ENCODE peak calls at places on chromosome 14, in four cellular contexts. B is SK-N-SH; C is NCI-H510A; T is CD4-positive, alpha-beta T cell. H is an unnamed sample.

GRCh38 chr14:104800600-104801283 is at the start of gene ZBTB42:
- DNase-seq in B (peak), C (peak), T (peak), H (no peak)

GRCh38 chr14:93184391-93185332 is at the start of the genes LYSET and MOAP1:
- DNase-seq in B (peak), T (peak), C (peak), H (peak)

GRCh38 chr14:103748539-103748867 is 32.9 kb downstream of the ZFYVE21 start:
- DNase-seq in T (peak), B (no peak), C (peak), H (no peak)

GRCh38 chr14:65290830-65291229 is 121.7 kb upstream of the FUT8 start:
- DNase-seq in B (no peak), T (no peak), C (no peak), H (no peak)

GRCh38 chr14:29348504-29348903 is 579.1 kb downstream of the PRKD1 start:
- DNase-seq in C (no peak), B (no peak), T (no peak), H (no peak)

GRCh38 chr14:70909788-70910614 is 2.7 kb downstream of the PCNX1 start:
- DNase-seq in C (no peak), T (no peak), B (no peak), H (no peak)

GRCh38 chr14:65788876-65789859 is 376.6 kb downstream of the FUT8 start:
- DNase-seq in T (no peak), C (no peak), B (peak), H (peak)

GRCh38 chr14:33475623-33476022 is 475.3 kb downstream of the EGLN3 start:
- DNase-seq in B (peak), C (peak), T (no peak), H (peak)

GRCh38 chr14:103206023-103206481 is 82.8 kb downstream of the TNFAIP2 start:
- DNase-seq in C (no peak), T (no peak), B (no peak), H (peak)

GRCh38 chr14:55327179-55327578 is 56.0 kb downstream of the FBXO34 start:
- DNase-seq in C (no peak), B (no peak), T (no peak), H (no peak)

GRCh38 chr14:92922883-92923743 is at the start of gene CHGA:
- DNase-seq in C (peak), T (peak), B (peak), H (peak)

GRCh38 chr14:64208981-64209380 is 85.2 kb downstream of the ESR2 start:
- DNase-seq in C (no peak), B (no peak), T (no peak), H (no peak)

GRCh38 chr14:33287204-33287603 is 348.5 kb downstream of the NPAS3 start:
- DNase-seq in C (no peak), B (no peak), T (no peak), H (no peak)

GRCh38 chr14:41668346-41668745 is 61.7 kb downstream of the LRFN5 start:
- DNase-seq in T (no peak), C (no peak), B (no peak), H (no peak)

GRCh38 chr14:36495666-36496065 is 24.4 kb downstream of the NKX2-1 start:
- DNase-seq in B (no peak), T (no peak), C (no peak), H (no peak)

GRCh38 chr14:71960620-71961353 is 28.6 kb downstream of the RGS6 start:
- DNase-seq in B (no peak), C (no peak), T (no peak), H (no peak)

GRCh38 chr14:46788994-46789393 is 137.4 kb upstream of the RPL10L start:
- DNase-seq in C (no peak), B (no peak), T (no peak), H (no peak)

GRCh38 chr14:38405851-38406630 is 150.1 kb upstream of the CLEC14A start:
- DNase-seq in T (no peak), C (peak), B (no peak), H (no peak)

GRCh38 chr14:64061115-64061514 is 208.3 kb downstream of the SYNE2 start:
- DNase-seq in C (no peak), B (no peak), T (no peak), H (no peak)

GRCh38 chr14:71555654-71556559 is 376.3 kb upstream of the RGS6 start:
- DNase-seq in T (peak), B (no peak), C (no peak), H (no peak)

GRCh38 chr14:68772761-68773381 is 20.0 kb downstream of the ZFP36L1 start:
- DNase-seq in B (no peak), C (no peak), T (no peak), H (no peak)

GRCh38 chr14:74507796-74508195 is 14.2 kb downstream of the ISCA2 start:
- DNase-seq in C (no peak), B (no peak), T (no peak), H (no peak)

GRCh38 chr14:67524152-67524963 is 8.7 kb upstream of the PLEKHH1 start:
- DNase-seq in B (no peak), C (no peak), T (no peak), H (no peak)

GRCh38 chr14:22598896-22599244 is 770 bp downstream of the ABHD4 start:
- DNase-seq in C (peak), T (peak), B (no peak), H (no peak)

GRCh38 chr14:49659526-49660455 is 24.7 kb upstream of the DNAAF2 start:
- DNase-seq in T (no peak), C (no peak), B (no peak), H (no peak)

GRCh38 chr14:77200406-77200985 is 18.9 kb downstream of the TMEM63C start:
- DNase-seq in T (no peak), C (no peak), B (no peak), H (no peak)

GRCh38 chr14:80606347-80606772 is 335.2 kb downstream of the CEP128 start:
- DNase-seq in B (peak), C (no peak), T (no peak), H (peak)

GRCh38 chr14:60514378-60515243 is 5.7 kb downstream of the SIX6 start:
- DNase-seq in T (no peak), B (peak), C (peak), H (peak)

GRCh38 chr14:104214411-104214810 is 76.0 kb downstream of the KIF26A start:
- DNase-seq in B (no peak), T (no peak), C (no peak), H (no peak)

GRCh38 chr14:21543426-21544350 is 17.5 kb upstream of the SALL2 start:
- DNase-seq in C (no peak), T (no peak), B (no peak), H (no peak)

GRCh38 chr14:92461891-92462290 is 51.7 kb upstream of the RIN3 start:
- DNase-seq in B (no peak), C (no peak), T (no peak), H (no peak)